ENCODE peak calls at places on chromosomes 4 and X, in seven cellular contexts. R is heart right ventricle, I is mucosa of descending colon, U is cardiac muscle cell, F is endothelial cell of umbilical vein, Y is pancreas, V is A673. K is an unnamed sample. For H3K4me1, the result is how much of the 10 kb centered on the place peaks cover.

GRCh38 chrX:47991263-47992092 is 12.3 kb downstream of the ZNF182 start:
- DNase-seq in U (peak), Y (no peak), I (no peak), R (no peak), V (no peak), F (no peak), K (no peak)

GRCh38 chr4:22978656-22979055 is 285.9 kb downstream of the GBA3 start:
- DNase-seq in Y (no peak), U (no peak), I (no peak), F (no peak), V (no peak), R (no peak), K (no peak)

GRCh38 chrX:97850911-97851310 is 967.2 kb downstream of the RPA4 start:
- DNase-seq in V (no peak), R (no peak), U (no peak), I (no peak), F (no peak), Y (no peak), K (no peak)

GRCh38 chr4:147597561-147597960 is 19.6 kb upstream of the TMEM184C start:
- DNase-seq in F (no peak), Y (no peak), I (no peak), V (no peak), R (no peak), U (no peak), K (no peak)

GRCh38 chrX:10833299-10834169 is 213.1 kb upstream of the MID1 start:
- DNase-seq in Y (peak), R (peak), V (no peak), F (no peak), I (peak), U (peak), K (peak)

GRCh38 chrX:110241816-110242215 is 76.1 kb downstream of the AMMECR1 start:
- DNase-seq in V (no peak), I (no peak), Y (no peak), R (peak), U (peak), F (no peak), K (no peak)

GRCh38 chr4:34046580-34046979 is 2197.7 kb downstream of the ARAP2 start:
- DNase-seq in Y (no peak), V (no peak), R (no peak), U (peak), I (no peak), F (no peak), K (no peak)

GRCh38 chr4:159227984-159228383 is 125.1 kb downstream of the RAPGEF2 start:
- DNase-seq in Y (peak), I (peak), V (peak), F (peak), U (peak), R (peak), K (peak)

GRCh38 chr4:108168672-108169562 is at the start of gene LEF1:
- DNase-seq in R (no peak), U (peak), I (peak), V (peak), Y (peak), F (peak), K (peak)

GRCh38 chrX:110383414-110383813 is 24.8 kb downstream of the RTL9 start:
- DNase-seq in V (no peak), U (peak), I (no peak), F (no peak), Y (no peak), R (no peak), K (no peak)

GRCh38 chr4:96146686-96147085 is 306.8 kb downstream of the PDHA2 start:
- DNase-seq in U (peak), Y (no peak), I (no peak), R (no peak), V (no peak), F (no peak), K (no peak)

GRCh38 chr4:106707776-106708603 is 328.1 kb downstream of the DKK2 start:
- DNase-seq in F (peak), V (no peak), I (no peak), U (peak), R (no peak), Y (no peak), K (no peak)

GRCh38 chrX:866441-866990 is 235.9 kb downstream of the SHOX start:
- DNase-seq in V (no peak), Y (no peak), R (no peak), I (no peak), U (no peak), F (no peak), K (no peak)

DNA sequence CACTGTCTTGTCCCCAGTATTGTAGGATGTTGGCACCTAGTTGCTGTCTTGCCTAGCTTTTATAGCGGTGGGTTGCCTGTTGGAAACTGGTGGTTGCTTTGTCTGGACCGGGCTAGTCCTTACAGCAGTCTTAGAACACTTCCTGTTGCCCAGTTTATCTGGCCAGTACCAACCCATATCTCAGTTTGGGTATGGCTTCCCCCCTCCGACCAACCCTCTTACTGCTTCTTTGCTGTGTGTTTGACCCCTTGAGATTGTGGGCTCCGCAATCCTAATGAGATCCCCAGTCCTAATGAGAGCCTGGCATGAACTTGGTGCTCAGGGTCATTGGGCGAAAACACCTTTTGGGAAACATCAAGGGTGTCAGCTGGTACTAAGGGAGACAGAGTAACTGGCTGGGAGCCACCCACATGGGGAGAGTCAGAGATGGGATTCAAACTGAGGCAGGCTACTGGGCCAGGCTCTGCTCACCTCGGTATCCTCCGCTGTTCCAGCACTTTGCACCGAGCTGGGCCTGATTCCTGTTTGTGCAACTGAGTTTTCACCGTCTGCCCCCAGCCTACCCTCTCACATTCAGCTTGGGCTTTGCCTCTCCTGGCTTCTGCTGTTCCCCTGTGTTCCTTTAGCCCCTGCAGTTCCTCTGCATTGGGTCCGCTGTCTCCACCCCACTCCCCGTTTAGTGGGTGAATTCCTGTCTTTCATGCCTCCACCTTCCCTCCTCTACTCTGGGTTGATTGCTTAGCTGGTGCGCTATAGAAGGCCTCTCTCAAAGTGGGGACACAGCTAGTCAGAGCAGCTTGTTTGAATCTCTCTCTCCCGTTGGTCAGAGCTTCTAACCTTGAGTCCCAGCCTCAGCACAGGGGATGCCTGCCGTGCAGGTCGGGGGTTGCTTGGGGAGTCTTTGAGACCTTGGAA is 1.6 kb downstream of the TBC1D14 start:
- DNase-seq in F (no peak), U (no peak), R (no peak), I (peak), V (no peak), Y (no peak), K (no peak)
- H3K4me1 ChIP-seq in F (under half), U (under half), R (under half), I (under half), V (under half), Y (under half), K (under half)

GRCh38 chrX:70452143-70452733 is 7.6 kb downstream of the DLG3 start:
- DNase-seq in R (peak), U (peak), F (peak), Y (peak), V (peak), I (peak), K (peak)
- H3K4me1 ChIP-seq in R (under half), U (under half), F (under half), Y (under half), V (under half), I (under half), K (under half)

GRCh38 chr4:153419673-153420278 is 46.4 kb upstream of the TMEM131L start:
- DNase-seq in R (no peak), U (no peak), I (no peak), Y (no peak), F (no peak), V (no peak), K (no peak)
- H3K4me1 ChIP-seq in R (under half), U (under half), I (under half), Y (under half), F (under half), V (under half), K (under half)

GRCh38 chr4:145933134-145933533 is 5.5 kb downstream of the ZNF827 start:
- DNase-seq in Y (no peak), I (no peak), F (no peak), U (no peak), R (no peak), V (no peak), K (no peak)

GRCh38 chr4:145929415-145930178 is 9.0 kb downstream of the ZNF827 start:
- DNase-seq in U (no peak), V (no peak), R (no peak), Y (no peak), F (no peak), I (no peak), K (no peak)

GRCh38 chr4:145934434-145935047 is 4.1 kb downstream of the ZNF827 start:
- DNase-seq in U (no peak), F (no peak), Y (no peak), R (no peak), I (no peak), V (no peak), K (peak)

GRCh38 chr4:145930592-145930991 is 8.0 kb downstream of the ZNF827 start:
- DNase-seq in V (no peak), I (no peak), R (peak), Y (no peak), U (no peak), F (no peak), K (no peak)

DNA sequence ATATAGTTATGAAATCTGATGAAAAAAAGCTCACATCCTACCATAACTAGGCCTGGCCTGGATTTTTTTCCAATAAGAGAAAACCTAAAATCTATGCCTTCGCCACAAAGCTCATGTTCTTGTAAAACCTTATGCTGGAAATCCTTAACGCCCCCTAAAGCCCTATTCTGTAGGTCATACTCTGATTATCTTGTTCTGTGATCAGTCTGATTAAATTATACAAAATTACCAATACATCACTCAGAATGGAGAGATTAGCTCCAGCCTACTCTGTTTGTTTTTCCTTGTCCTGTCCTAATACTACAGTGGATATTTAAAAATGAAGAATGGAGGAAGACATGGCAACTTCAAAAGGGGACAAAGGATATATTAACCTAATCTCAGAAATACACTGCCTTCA is 7.2 kb downstream of the ZNF827 start:
- DNase-seq in Y (no peak), I (no peak), V (no peak), R (no peak), F (no peak), U (no peak), K (no peak)
- H3K4me1 ChIP-seq in Y (under half), I (under half), V (under half), R (under half), F (under half), U (half or more), K (under half)

DNA sequence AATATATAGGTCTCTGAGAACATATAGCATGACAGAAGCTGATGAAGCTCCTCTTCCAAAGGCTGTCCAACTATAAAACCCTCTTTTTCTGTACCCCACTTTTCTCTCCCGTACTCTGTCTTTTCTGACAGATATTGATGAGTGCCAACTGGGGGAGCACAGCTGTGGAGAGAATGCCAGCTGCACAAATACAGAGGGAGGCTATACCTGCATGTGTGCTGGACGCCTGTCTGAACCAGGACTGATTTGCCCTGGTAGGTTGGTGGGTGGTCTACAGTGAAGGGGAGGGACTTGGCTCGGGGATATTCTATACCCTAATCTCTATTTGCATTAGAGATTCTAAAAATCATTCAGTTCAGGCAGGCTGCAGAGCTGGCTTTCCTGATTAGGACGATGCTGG is 80.4 kb downstream of the EGF start:
- DNase-seq in F (no peak), Y (no peak), U (no peak), R (no peak), I (no peak), V (no peak), K (no peak)
- H3K4me1 ChIP-seq in F (under half), Y (under half), U (under half), R (under half), I (under half), V (under half), K (under half)

DNA sequence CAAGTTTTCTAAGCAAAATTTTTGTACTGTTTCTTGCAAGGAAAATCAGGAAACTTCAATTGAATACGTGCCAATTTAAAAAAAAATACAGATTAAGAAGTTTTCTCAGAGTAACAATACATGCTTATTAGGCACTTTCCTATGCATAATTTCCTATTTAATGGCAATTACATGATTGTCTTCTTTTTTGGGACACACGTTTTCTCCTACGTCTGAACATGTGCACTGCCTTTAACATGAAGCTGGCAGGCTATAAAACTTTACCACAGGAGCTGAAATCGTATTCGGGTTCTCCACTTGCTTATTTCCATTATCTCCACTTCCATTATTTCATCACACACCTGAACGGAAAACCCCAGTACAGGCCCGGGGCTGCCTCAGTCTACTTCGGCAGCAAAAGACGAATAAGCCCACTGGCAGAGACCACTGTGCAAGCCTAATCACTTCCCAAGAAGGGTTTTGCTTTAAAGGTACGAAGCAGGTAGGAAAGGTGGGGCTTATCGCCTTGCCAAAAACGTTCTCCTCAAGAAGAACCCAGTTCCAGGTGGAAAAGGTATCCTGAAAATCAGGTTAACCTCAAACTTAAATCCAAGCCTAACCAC is 573 bp downstream of the RCHY1 start:
- DNase-seq in I (no peak), Y (no peak), F (peak), V (no peak), R (no peak), U (peak), K (no peak)
- H3K4me1 ChIP-seq in I (under half), Y (under half), F (under half), V (under half), R (under half), U (under half), K (under half)

GRCh38 chr4:119044919-119045318 is 90.7 kb upstream of the MYOZ2 start:
- DNase-seq in Y (no peak), R (no peak), U (no peak), V (no peak), F (no peak), I (no peak), K (no peak)
- H3K4me1 ChIP-seq in Y (under half), R (under half), U (under half), V (under half), F (under half), I (under half), K (under half)

DNA sequence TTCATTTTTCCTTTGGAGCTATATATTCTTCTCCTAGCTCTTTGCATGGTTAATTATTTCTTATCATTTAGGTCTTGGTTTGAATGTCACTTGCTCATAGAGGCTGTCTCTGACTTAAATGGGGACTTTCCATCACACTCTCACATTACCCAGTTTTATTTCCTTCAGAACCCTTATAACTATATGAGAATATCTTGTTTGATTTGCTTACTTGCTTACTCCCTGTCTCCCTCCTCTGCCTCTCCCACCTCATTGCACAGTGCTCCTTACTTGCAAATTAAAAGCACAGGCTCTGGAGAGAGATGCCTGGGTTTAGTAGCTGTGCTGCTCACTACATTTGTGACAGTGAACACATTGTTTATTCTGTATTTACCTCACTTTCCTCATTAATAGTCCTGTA is 174.6 kb downstream of the SOWAHB start:
- DNase-seq in I (no peak), U (peak), V (no peak), Y (no peak), R (no peak), F (no peak), K (no peak)
- H3K4me1 ChIP-seq in I (under half), U (under half), V (under half), Y (under half), R (under half), F (under half), K (under half)

K was measured in small intestine.